ENCODE peak calls at places on chromosomes 13 and 19, in four cellular contexts. J is anterior cingulate cortex; G is activated CD4-positive, alpha-beta T cell treated with anti-CD3 and anti-CD28 coated beads for 1 hour; D is HCT116. C is an unnamed sample.

GRCh38 chr13:27772651-27773425 is 19.4 kb upstream of the GSX1 start:
- DNase-seq in J (no peak), G (no peak), D (no peak), C (no peak)

GRCh38 chr13:44051923-44052322 is 172.2 kb downstream of the LACC1 start:
- DNase-seq in J (no peak), G (no peak), D (no peak), C (no peak)

GRCh38 chr13:30934381-30934780 is 1.9 kb downstream of the TEX26 start:
- DNase-seq in J (no peak), G (no peak), D (no peak), C (no peak)

GRCh38 chr19:42965204-42965603 is 28.2 kb upstream of the PSG7 start:
- DNase-seq in J (no peak), G (no peak), D (no peak), C (no peak)

GRCh38 chr13:97141564-97142005 is 80.5 kb upstream of the MBNL2 start:
- DNase-seq in J (peak; percentile 23), G (no peak), D (peak; percentile 90), C (no peak)

GRCh38 chr13:113924184-113924583 is 49.7 kb downstream of the C13orf46 start:
- DNase-seq in J (no peak), G (peak; percentile 0), D (no peak), C (no peak)

GRCh38 chr19:34493649-34494044 is 12.1 kb downstream of the WTIP start:
- DNase-seq in J (no peak), G (no peak), D (no peak), C (no peak)

GRCh38 chr13:61084983-61085382 is 330.7 kb downstream of the PCDH20 start:
- DNase-seq in J (no peak), G (no peak), D (no peak), C (no peak)

GRCh38 chr19:13839938-13840750 is 36.8 kb upstream of the NANOS3 start:
- DNase-seq in J (no peak), G (no peak), D (no peak), C (peak; percentile 56)

C was measured in T-helper 17 cell.